ENCODE peak calls at places on chromosomes 13 and 19, in four cellular contexts. J is CD8-positive, alpha-beta T cell; L is BJ; M is fibroblast of lung. V is an unnamed sample.

GRCh38 chr19:33410915-33411401 is 37.4 kb downstream of the CEBPG start:
- DNase-seq in J (no peak), L (no peak), M (no peak), V (no peak)

GRCh38 chr13:26941345-26942174 is 181.0 kb upstream of the GPR12 start:
- DNase-seq in J (no peak), L (peak; percentile 16), M (peak; percentile 85), V (peak; percentile 72)

GRCh38 chr19:49890349-49891311 is 6.1 kb downstream of the IL4I1 start:
- DNase-seq in J (peak; percentile 67), L (no peak), M (no peak), V (peak; percentile 52)

GRCh38 chr13:24922390-24923304 is 158.7 kb downstream of the RNF17 start:
- DNase-seq in J (peak; percentile 92), L (peak; percentile 92), M (peak; percentile 98), V (peak; percentile 98)

GRCh38 chr13:64029343-64030093 is 2613.9 kb upstream of the PCDH20 start:
- DNase-seq in J (no peak), L (no peak), M (no peak), V (no peak)

GRCh38 chr19:45913874-45914830 is at the start of gene NANOS2:
- DNase-seq in J (no peak), L (no peak), M (no peak), V (peak; percentile 9)

GRCh38 chr19:49151339-49152217 is 3.6 kb downstream of the HRC start:
- DNase-seq in J (peak; percentile 32), L (no peak), M (peak; percentile 30), V (peak; percentile 66)

GRCh38 chr13:21079761-21080730 is 18.7 kb upstream of the LATS2 start:
- DNase-seq in J (no peak), L (peak; percentile 73), M (peak; percentile 96), V (peak; percentile 88)

GRCh38 chr19:872266-872951 is 12.9 kb downstream of the CFD start:
- DNase-seq in J (peak; percentile 83), L (no peak), M (peak; percentile 68), V (peak; percentile 88)

GRCh38 chr13:48492123-48493075 is 40.5 kb downstream of the RCBTB2 start:
- DNase-seq in J (peak; percentile 63), L (peak; percentile 49), M (no peak), V (peak; percentile 85)

GRCh38 chr13:110565296-110565695 is 3.8 kb upstream of the RAB20 start:
- DNase-seq in J (no peak), L (no peak), M (no peak), V (no peak)
- TF ChIP-seq CTCF in J (no peak), L (no peak), M (no peak), V (no peak)

GRCh38 chr13:111961236-111961635 is 105.7 kb upstream of the SOX1 start:
- DNase-seq in J (no peak), L (no peak), M (no peak), V (no peak)
- H3K4me3 ChIP-seq in J (no peak overlapping the region), L (no peak overlapping the region), M (no peak overlapping the region), V (no peak overlapping the region)

DNA sequence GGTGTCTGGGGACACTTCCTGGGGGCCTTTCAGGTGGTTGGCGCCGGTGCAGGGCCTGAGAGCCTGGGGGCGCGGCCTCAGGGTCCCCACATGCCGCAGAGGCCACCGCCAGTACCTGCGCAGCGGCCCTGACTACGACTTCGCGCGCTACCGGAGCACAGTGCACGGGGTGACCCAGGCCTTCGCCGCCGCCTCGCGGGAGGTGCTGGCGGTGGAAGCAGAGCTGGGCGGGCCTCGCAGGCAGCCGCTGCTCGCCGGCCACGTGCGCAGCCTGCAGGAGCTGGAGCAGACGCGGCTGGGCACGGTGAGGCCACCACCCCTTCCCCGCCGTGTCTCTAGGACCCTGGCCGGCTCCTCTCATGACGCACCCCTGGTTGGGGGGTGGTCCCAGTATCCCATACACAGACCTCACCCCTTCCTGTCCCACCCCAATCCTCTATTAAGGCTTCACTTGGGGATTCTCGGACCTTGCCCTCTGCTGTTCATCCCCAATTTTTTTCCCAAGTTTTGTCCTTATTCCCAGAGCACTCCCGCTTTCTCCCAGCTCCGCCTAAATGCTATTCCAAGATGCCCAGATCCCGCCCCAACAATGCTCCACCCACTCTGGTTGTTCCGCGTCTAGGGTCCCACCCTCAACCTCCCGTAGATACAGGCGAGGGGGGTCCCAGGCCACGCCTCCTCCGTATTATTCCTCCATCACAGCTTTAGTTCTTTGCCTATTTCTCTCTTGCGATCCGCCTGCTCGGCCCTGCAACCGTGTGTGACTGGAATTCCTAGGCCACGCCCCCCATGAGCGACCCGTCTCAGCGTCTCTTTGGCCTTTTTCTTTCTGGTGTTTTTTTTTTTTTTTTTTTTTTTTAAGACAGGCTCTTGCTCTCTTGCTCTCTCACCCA is 1.0 kb downstream of the REX1BD start:
- DNase-seq in J (peak; percentile 71), L (no peak), M (peak; percentile 68), V (peak; percentile 57)
- TF ChIP-seq CTCF in J (no peak), L (peak; percentile 22), M (no peak), V (no peak)

GRCh38 chr13:34020388-34020787 is 202.4 kb downstream of the RFC3 start:
- DNase-seq in J (no peak), L (no peak), M (no peak), V (no peak)
- H3K4me3 ChIP-seq in J (no peak overlapping the region), L (no peak overlapping the region), M (no peak overlapping the region), V (no peak overlapping the region)

V was measured in foreskin fibroblast.